ENCODE peak calls at places on chromosomes 5 and 9, in six cellular contexts. One of them, this sample, is unnamed. For H3K9me2, the result is how much of the 10 kb centered on the place peaks cover.

GRCh38 chr5:118548761-118549160 is 439.6 kb downstream of the DTWD2 start:
- DNase-seq in PC-3: peak
- DNase-seq in GM23338: no peak
- DNase-seq in OCI-LY7: no peak
- DNase-seq in SK-N-SH: no peak
- DNase-seq in GM23248: peak
- DNase-seq in this sample: no peak

GRCh38 chr5:83564069-83564749 is 92.7 kb downstream of the VCAN start:
- DNase-seq in PC-3: peak
- DNase-seq in GM23338: peak
- DNase-seq in OCI-LY7: peak
- DNase-seq in SK-N-SH: peak
- DNase-seq in GM23248: peak
- DNase-seq in this sample: no peak

GRCh38 chr5:126106032-126106431 is 317.2 kb upstream of the GRAMD2B start:
- DNase-seq in PC-3: peak
- DNase-seq in GM23338: no peak
- DNase-seq in OCI-LY7: no peak
- DNase-seq in SK-N-SH: no peak
- DNase-seq in GM23248: peak
- DNase-seq in this sample: no peak

GRCh38 chr9:79473704-79474103 is 98.1 kb upstream of the TLE4 start:
- DNase-seq in PC-3: no peak
- DNase-seq in GM23338: no peak
- DNase-seq in OCI-LY7: no peak
- DNase-seq in SK-N-SH: no peak
- DNase-seq in GM23248: no peak
- DNase-seq in this sample: no peak

GRCh38 chr5:17096975-17097695 is 120.3 kb upstream of the BASP1 start:
- DNase-seq in PC-3: no peak
- DNase-seq in GM23338: peak
- DNase-seq in OCI-LY7: no peak
- DNase-seq in SK-N-SH: no peak
- DNase-seq in GM23248: no peak
- DNase-seq in this sample: no peak

GRCh38 chr5:10288600-10289213 is 19.0 kb downstream of the CMBL start:
- DNase-seq in PC-3: peak
- DNase-seq in GM23338: no peak
- DNase-seq in OCI-LY7: peak
- DNase-seq in SK-N-SH: no peak
- DNase-seq in GM23248: no peak
- DNase-seq in this sample: peak

GRCh38 chr9:89378541-89378940 is 60.2 kb downstream of the SECISBP2 start:
- DNase-seq in PC-3: no peak
- DNase-seq in GM23338: no peak
- DNase-seq in OCI-LY7: no peak
- DNase-seq in SK-N-SH: no peak
- DNase-seq in GM23248: no peak
- DNase-seq in this sample: no peak

GRCh38 chr9:4600363-4600762 is 61.7 kb upstream of the PLPP6 start:
- DNase-seq in PC-3: no peak
- DNase-seq in GM23338: no peak
- DNase-seq in OCI-LY7: no peak
- DNase-seq in SK-N-SH: no peak
- DNase-seq in GM23248: no peak
- DNase-seq in this sample: no peak

GRCh38 chr5:109769597-109770291 is 80.0 kb downstream of the MAN2A1 start:
- DNase-seq in PC-3: peak
- DNase-seq in GM23338: no peak
- DNase-seq in OCI-LY7: no peak
- DNase-seq in SK-N-SH: no peak
- DNase-seq in GM23248: no peak
- DNase-seq in this sample: no peak

GRCh38 chr5:52840286-52841050 is 52.8 kb downstream of the ITGA1 start:
- DNase-seq in PC-3: no peak
- DNase-seq in GM23338: no peak
- DNase-seq in OCI-LY7: no peak
- DNase-seq in SK-N-SH: peak
- DNase-seq in GM23248: peak
- DNase-seq in this sample: no peak

GRCh38 chr5:133449181-133449580 is 163.2 kb downstream of the FSTL4 start:
- DNase-seq in PC-3: no peak
- DNase-seq in GM23338: no peak
- DNase-seq in OCI-LY7: no peak
- DNase-seq in SK-N-SH: no peak
- DNase-seq in GM23248: no peak
- DNase-seq in this sample: no peak

GRCh38 chr9:87629094-87629493 is 96.8 kb upstream of the CTSL start:
- DNase-seq in PC-3: no peak
- DNase-seq in GM23338: no peak
- DNase-seq in OCI-LY7: no peak
- DNase-seq in SK-N-SH: no peak
- DNase-seq in GM23248: no peak
- DNase-seq in this sample: no peak

GRCh38 chr5:93941897-93942296 is 200.5 kb upstream of the POU5F2 start:
- DNase-seq in PC-3: no peak
- DNase-seq in GM23338: no peak
- DNase-seq in OCI-LY7: no peak
- DNase-seq in SK-N-SH: peak
- DNase-seq in GM23248: no peak
- DNase-seq in this sample: no peak

GRCh38 chr5:178555005-178555404 is 35.2 kb downstream of the COL23A1 start:
- DNase-seq in PC-3: no peak
- DNase-seq in GM23338: no peak
- DNase-seq in OCI-LY7: no peak
- DNase-seq in SK-N-SH: no peak
- DNase-seq in GM23248: no peak
- DNase-seq in this sample: no peak

GRCh38 chr5:1282139-1282992 is 12.5 kb downstream of the TERT start:
- DNase-seq in PC-3: no peak
- DNase-seq in GM23338: no peak
- DNase-seq in OCI-LY7: no peak
- DNase-seq in SK-N-SH: no peak
- DNase-seq in GM23248: no peak
- DNase-seq in this sample: no peak

GRCh38 chr9:12680341-12680740 is 12.8 kb upstream of the TYRP1 start:
- DNase-seq in PC-3: peak
- DNase-seq in GM23338: peak
- DNase-seq in OCI-LY7: no peak
- DNase-seq in SK-N-SH: no peak
- DNase-seq in GM23248: peak
- DNase-seq in this sample: no peak

GRCh38 chr5:22928821-22929482 is 75.8 kb upstream of the CDH12 start:
- DNase-seq in PC-3: no peak
- DNase-seq in GM23338: peak
- DNase-seq in OCI-LY7: no peak
- DNase-seq in SK-N-SH: no peak
- DNase-seq in GM23248: no peak
- DNase-seq in this sample: no peak

GRCh38 chr5:22926574-22926973 is 73.4 kb upstream of the CDH12 start:
- DNase-seq in PC-3: no peak
- DNase-seq in GM23338: no peak
- DNase-seq in OCI-LY7: no peak
- DNase-seq in SK-N-SH: no peak
- DNase-seq in GM23248: no peak
- DNase-seq in this sample: no peak
- H3K9me2 ChIP-seq in PC-3: under half
- H3K9me2 ChIP-seq in GM23338: under half
- H3K9me2 ChIP-seq in OCI-LY7: under half
- H3K9me2 ChIP-seq in SK-N-SH: under half
- H3K9me2 ChIP-seq in GM23248: under half
- H3K9me2 ChIP-seq in this sample: under half

DNA sequence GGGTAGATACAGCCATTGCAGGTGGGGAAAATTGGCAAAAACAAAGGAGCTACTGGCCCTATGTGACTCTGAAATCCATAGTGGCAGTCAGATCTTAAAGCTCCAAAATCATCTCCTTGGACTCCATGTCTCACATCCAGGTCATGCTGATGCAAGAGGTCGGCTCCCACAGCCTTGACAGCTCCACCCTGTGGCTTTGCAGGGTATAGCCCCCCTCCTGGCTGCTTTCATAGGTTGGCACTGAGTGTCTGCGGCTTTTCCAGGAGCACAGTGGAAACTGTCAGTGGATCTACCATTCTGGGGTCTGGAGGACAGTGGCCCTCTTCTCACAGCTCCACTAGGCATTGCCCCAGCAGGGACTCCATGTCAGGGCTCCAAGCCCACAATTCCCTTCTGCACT is 1190.1 kb downstream of the CDH12 start:
- DNase-seq in PC-3: no peak
- DNase-seq in GM23338: peak
- DNase-seq in OCI-LY7: no peak
- DNase-seq in SK-N-SH: no peak
- DNase-seq in GM23248: no peak
- DNase-seq in this sample: no peak
- H2AFZ ChIP-seq in PC-3: no peak
- H2AFZ ChIP-seq in GM23338: peak
- H2AFZ ChIP-seq in OCI-LY7: no peak
- H2AFZ ChIP-seq in SK-N-SH: no peak
- H2AFZ ChIP-seq in GM23248: no peak
- H2AFZ ChIP-seq in this sample: no peak

GRCh38 chr5:124276166-124276565 is 470.3 kb downstream of the ZNF608 start:
- DNase-seq in PC-3: no peak
- DNase-seq in GM23338: no peak
- DNase-seq in OCI-LY7: no peak
- DNase-seq in SK-N-SH: no peak
- DNase-seq in GM23248: no peak
- DNase-seq in this sample: no peak

GRCh38 chr5:124278636-124279035 is 467.8 kb downstream of the ZNF608 start:
- DNase-seq in PC-3: peak
- DNase-seq in GM23338: no peak
- DNase-seq in OCI-LY7: no peak
- DNase-seq in SK-N-SH: no peak
- DNase-seq in GM23248: no peak
- DNase-seq in this sample: no peak

GRCh38 chr5:124277767-124278536 is 468.5 kb downstream of the ZNF608 start:
- DNase-seq in PC-3: no peak
- DNase-seq in GM23338: no peak
- DNase-seq in OCI-LY7: no peak
- DNase-seq in SK-N-SH: no peak
- DNase-seq in GM23248: no peak
- DNase-seq in this sample: no peak

GRCh38 chr5:124279146-124279545 is 467.3 kb downstream of the ZNF608 start:
- DNase-seq in PC-3: no peak
- DNase-seq in GM23338: no peak
- DNase-seq in OCI-LY7: no peak
- DNase-seq in SK-N-SH: no peak
- DNase-seq in GM23248: no peak
- DNase-seq in this sample: no peak

DNA sequence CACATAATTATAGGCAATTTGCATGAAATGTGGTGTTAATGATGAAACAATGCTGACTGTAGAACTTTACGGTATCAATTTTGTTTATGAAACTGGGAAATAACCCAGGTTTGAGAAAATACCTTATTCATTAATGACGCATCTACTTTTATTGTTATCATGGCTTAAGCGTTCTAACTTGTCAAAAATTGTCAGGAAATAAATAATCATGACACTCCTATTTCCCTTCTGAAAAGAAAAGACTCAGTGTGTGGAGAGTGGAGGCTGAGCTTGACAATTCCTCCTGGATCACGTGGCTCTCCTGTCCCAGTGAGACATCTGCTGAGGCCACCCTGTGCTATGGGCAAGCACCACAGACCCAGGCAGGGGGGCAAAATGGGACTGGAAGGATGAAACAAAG is 466.4 kb downstream of the ZNF608 start:
- DNase-seq in PC-3: no peak
- DNase-seq in GM23338: no peak
- DNase-seq in OCI-LY7: no peak
- DNase-seq in SK-N-SH: no peak
- DNase-seq in GM23248: no peak
- DNase-seq in this sample: no peak
- H3K9me2 ChIP-seq in PC-3: under half
- H3K9me2 ChIP-seq in GM23338: under half
- H3K9me2 ChIP-seq in OCI-LY7: under half
- H3K9me2 ChIP-seq in SK-N-SH: under half
- H3K9me2 ChIP-seq in GM23248: under half
- H3K9me2 ChIP-seq in this sample: under half

DNA sequence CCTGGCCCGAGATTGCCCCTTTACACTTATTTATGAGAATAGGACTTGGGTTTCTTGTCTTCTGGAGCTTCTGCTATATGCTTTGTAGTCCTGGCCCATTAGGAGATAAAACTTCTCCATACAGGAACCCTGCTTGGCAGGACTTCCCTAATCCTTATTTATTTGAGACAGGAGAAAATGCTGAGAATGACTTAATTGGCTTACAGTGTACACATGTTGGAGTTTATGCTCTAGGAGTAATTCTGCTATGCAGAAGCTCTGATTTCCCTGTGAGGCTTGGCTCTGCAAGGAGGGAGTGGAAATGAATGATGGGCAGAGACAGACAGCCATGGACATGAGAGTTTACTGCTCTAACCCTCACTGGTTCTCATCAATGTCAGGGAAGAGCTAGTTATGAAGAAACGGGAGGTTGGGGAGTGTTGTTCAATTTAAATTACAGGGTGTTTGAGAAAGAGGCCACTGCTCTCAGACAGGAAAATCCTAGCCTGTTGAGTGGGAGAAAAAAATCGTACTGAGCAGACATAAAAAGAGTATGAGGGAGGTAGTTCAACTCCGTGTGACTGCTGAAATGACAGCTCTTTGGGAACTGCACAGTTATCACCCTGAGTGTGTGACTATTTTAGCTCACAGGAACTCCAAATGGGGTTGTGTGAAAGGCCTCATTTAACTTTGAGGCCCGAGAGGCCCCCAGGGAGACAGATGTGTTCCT is 37.5 kb downstream of the ACTBL2 start:
- DNase-seq in PC-3: no peak
- DNase-seq in GM23338: no peak
- DNase-seq in OCI-LY7: no peak
- DNase-seq in SK-N-SH: no peak
- DNase-seq in GM23248: no peak
- DNase-seq in this sample: no peak
- H2AFZ ChIP-seq in PC-3: no peak
- H2AFZ ChIP-seq in GM23338: no peak
- H2AFZ ChIP-seq in OCI-LY7: no peak
- H2AFZ ChIP-seq in SK-N-SH: no peak
- H2AFZ ChIP-seq in GM23248: no peak
- H2AFZ ChIP-seq in this sample: no peak

DNA sequence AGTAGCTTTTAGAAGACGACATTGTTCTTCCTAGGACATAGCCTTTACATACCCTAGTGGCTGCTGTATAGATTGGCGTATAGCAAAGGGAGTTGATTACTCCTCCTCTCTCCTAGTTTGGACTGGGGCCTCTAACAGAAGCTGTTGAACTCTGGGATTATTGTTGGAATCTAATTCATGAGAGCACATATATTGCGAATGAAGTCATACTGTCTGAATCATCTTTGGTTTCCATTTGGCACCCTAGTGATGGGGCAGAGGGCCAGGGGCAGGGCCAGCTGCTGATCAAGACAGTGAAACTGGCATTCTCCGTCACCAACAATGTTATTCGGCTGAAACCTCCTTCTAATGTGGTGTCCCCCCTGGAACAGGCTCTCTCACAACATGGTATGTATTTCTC is 40.3 kb downstream of the NUP188 start:
- DNase-seq in PC-3: peak
- DNase-seq in GM23338: no peak
- DNase-seq in OCI-LY7: no peak
- DNase-seq in SK-N-SH: no peak
- DNase-seq in GM23248: peak
- DNase-seq in this sample: no peak
- H3K9me2 ChIP-seq in PC-3: under half
- H3K9me2 ChIP-seq in GM23338: under half
- H3K9me2 ChIP-seq in OCI-LY7: under half
- H3K9me2 ChIP-seq in SK-N-SH: under half
- H3K9me2 ChIP-seq in GM23248: under half
- H3K9me2 ChIP-seq in this sample: under half

GRCh38 chr5:91379602-91380490 is 3.3 kb downstream of the ARRDC3 start:
- DNase-seq in PC-3: peak
- DNase-seq in GM23338: peak
- DNase-seq in OCI-LY7: peak
- DNase-seq in SK-N-SH: peak
- DNase-seq in GM23248: peak
- DNase-seq in this sample: peak
- H2AFZ ChIP-seq in PC-3: peak
- H2AFZ ChIP-seq in GM23338: no peak
- H2AFZ ChIP-seq in OCI-LY7: peak
- H2AFZ ChIP-seq in SK-N-SH: no peak
- H2AFZ ChIP-seq in GM23248: no peak
- H2AFZ ChIP-seq in this sample: peak